ENCODE peak calls at places on chromosomes 3 and 15, in five cellular contexts. B is osteocyte, H is IMR-90, F is nephron progenitor cell, Q is HFFc6. G is an unnamed sample.

GRCh38 chr3:181510500-181510899 is 201.2 kb upstream of the SOX2 start:
- DNase-seq in B (no peak), H (no peak), F (no peak), Q (no peak), G (no peak)

GRCh38 chr3:157248590-157249425 is 88.9 kb upstream of the CCNL1 start:
- DNase-seq in B (no peak), H (peak; percentile 94), F (no peak), Q (peak; percentile 88), G (no peak)

GRCh38 chr15:65105038-65105437 is 10.0 kb downstream of the UBAP1L start:
- DNase-seq in B (no peak), H (no peak), F (no peak), Q (no peak), G (no peak)

GRCh38 chr3:81451611-81452010 is 309.8 kb downstream of the GBE1 start:
- DNase-seq in B (no peak), H (no peak), F (no peak), Q (peak; percentile 68), G (no peak)

GRCh38 chr15:91426412-91426811 is 326.4 kb downstream of the SV2B start:
- DNase-seq in B (no peak), H (no peak), F (no peak), Q (no peak), G (peak; percentile 17)

GRCh38 chr3:126918223-126918622 is 64.7 kb upstream of the PLXNA1 start:
- DNase-seq in B (no peak), H (no peak), F (no peak), Q (no peak), G (no peak)

GRCh38 chr3:12987602-12988001 is 85.6 kb downstream of the IQSEC1 start:
- DNase-seq in B (no peak), H (no peak), F (no peak), Q (no peak), G (no peak)

GRCh38 chr3:169841171-169841570 is 28.5 kb upstream of the LRRC34 start:
- DNase-seq in B (no peak), H (no peak), F (no peak), Q (no peak), G (no peak)

GRCh38 chr15:29465196-29465595 is 195.6 kb upstream of the NSMCE3 start:
- DNase-seq in B (no peak), H (no peak), F (no peak), Q (no peak), G (no peak)

GRCh38 chr3:27724459-27725197 is 2.5 kb upstream of the EOMES start:
- DNase-seq in B (peak; percentile 67), H (no peak), F (no peak), Q (no peak), G (peak; percentile 7)

GRCh38 chr3:113097821-113098516 is 107.2 kb downstream of the GTPBP8 start:
- DNase-seq in B (no peak), H (peak; percentile 88), F (no peak), Q (peak; percentile 84), G (no peak)

GRCh38 chr15:76189106-76189505 is 122.2 kb downstream of the ETFA start:
- DNase-seq in B (no peak), H (no peak), F (no peak), Q (no peak), G (no peak)

DNA sequence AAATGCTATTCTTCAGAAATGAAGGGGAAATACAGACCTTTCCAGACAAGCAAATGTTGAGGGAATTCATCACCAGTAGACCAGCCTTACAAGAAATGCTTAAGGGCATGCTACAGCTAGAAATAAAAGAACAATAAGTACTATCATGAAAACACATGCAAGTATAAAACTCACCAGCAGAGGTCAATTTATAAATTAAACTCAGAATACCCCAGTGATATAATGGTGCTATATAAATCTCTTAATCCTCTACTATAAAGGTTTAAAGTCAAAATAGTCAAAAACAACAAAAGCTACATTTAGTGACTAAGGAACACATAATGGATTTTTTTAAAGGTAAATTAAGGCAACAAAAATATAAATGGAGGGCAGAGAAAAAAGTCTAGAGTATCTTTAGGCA is 142.5 kb downstream of the CPNE4 start:
- DNase-seq in B (no peak), H (no peak), F (no peak), Q (no peak), G (no peak)
- TF ChIP-seq CTCF in B (no peak), H (no peak), F (no peak), Q (peak; percentile 61), G (no peak)

DNA sequence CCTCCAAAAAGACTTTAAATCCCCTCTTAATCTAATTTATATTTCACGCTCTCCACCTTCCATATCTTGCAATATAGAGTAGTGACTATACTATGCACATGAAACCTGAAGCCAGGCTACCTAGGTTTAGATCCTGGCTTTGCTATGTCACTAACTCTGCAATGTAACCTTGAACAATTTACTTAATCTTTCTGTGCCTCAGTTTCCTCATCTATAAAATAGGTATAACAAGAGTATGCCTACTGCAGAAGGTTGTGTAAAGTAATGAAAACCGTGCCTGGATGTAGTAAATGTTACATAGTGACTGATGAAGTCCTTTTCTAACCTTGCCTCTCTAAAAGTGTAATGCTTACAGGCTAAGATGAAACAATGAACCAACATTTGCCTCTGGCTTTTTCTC is 18.5 kb downstream of the HERC1 start:
- DNase-seq in B (no peak), H (no peak), F (no peak), Q (no peak), G (no peak)
- TF ChIP-seq CTCF in B (no peak), H (no peak), F (no peak), Q (no peak), G (no peak)

GRCh38 chr3:171417137-171417536 is 43.1 kb downstream of the TNIK start:
- DNase-seq in B (no peak), H (peak; percentile 16), F (no peak), Q (no peak), G (no peak)

GRCh38 chr3:171415070-171415469 is 45.1 kb downstream of the TNIK start:
- DNase-seq in B (no peak), H (peak; percentile 59), F (no peak), Q (peak; percentile 59), G (no peak)

GRCh38 chr3:171417813-171418212 is 42.4 kb downstream of the TNIK start:
- DNase-seq in B (no peak), H (peak; percentile 93), F (no peak), Q (peak; percentile 61), G (no peak)

GRCh38 chr3:171416061-171416460 is 44.1 kb downstream of the TNIK start:
- DNase-seq in B (no peak), H (peak; percentile 33), F (no peak), Q (no peak), G (no peak)

DNA sequence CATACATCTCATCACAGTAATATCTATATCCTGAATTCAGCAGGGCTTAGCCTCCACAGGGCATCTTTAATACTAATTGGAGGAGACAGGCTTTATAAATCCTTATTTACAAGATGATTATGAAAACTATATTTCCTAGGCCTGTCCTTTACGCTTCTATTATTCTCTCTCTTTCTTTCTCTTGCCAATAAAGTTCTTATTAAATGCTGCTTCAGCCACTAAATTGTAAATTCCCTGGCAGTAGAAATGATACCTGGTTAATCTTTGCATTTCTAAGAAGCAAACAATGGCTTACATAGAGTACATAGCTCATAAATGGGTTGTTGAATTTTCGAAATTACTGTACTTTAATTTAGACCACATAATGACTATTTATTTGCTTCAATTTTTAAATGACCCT is 43.5 kb downstream of the TNIK start:
- DNase-seq in B (no peak), H (no peak), F (no peak), Q (no peak), G (no peak)
- TF ChIP-seq CTCF in B (no peak), H (no peak), F (no peak), Q (no peak), G (no peak)

GRCh38 chr15:48811325-48811938 is 563 bp upstream of the CEP152 start:
- DNase-seq in B (no peak), H (no peak), F (no peak), Q (no peak), G (peak; percentile 12)
- TF ChIP-seq CTCF in B (no peak), H (no peak), F (no peak), Q (peak; percentile 27), G (no peak)

GRCh38 chr15:78873796-78874761 is 1.4 kb downstream of the MORF4L1 start:
- DNase-seq in B (no peak), H (peak; percentile 22), F (no peak), Q (no peak), G (peak; percentile 62)
- TF ChIP-seq CTCF in B (no peak), H (no peak), F (no peak), Q (peak; percentile 8), G (no peak)

DNA sequence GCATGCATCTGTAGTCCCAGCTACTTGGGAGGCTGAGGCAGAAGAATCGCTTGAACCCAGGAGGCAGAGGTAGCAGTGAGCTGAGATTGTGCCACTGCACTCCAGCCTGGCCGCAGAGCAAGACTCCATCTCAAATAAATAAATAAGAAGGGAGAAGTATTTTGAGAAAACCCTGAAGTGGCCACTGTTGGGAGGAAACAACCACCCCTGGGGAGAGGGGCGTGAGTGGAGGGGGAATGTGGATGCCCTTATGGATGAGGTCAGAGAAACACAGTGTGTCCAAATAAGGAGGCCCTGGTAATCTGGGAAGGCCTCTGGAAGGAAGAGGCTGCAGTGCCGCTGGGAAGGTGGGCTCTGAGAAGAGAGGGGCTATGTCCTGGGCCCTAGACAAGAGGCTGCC is 4.2 kb upstream of the CPLX3 start:
- DNase-seq in B (no peak), H (no peak), F (no peak), Q (no peak), G (no peak)
- TF ChIP-seq CTCF in B (no peak), H (no peak), F (no peak), Q (no peak), G (no peak)

GRCh38 chr3:165336786-165337185 is 140.6 kb upstream of the SLITRK3 start:
- DNase-seq in B (no peak), H (no peak), F (no peak), Q (no peak), G (no peak)

GRCh38 chr3:165343185-165343584 is 147.0 kb upstream of the SLITRK3 start:
- DNase-seq in B (no peak), H (no peak), F (no peak), Q (no peak), G (no peak)

GRCh38 chr3:165339753-165340152 is 143.6 kb upstream of the SLITRK3 start:
- DNase-seq in B (no peak), H (peak; percentile 4), F (no peak), Q (no peak), G (no peak)
- TF ChIP-seq CTCF in B (peak; percentile 26), H (no peak), F (no peak), Q (no peak), G (no peak)

GRCh38 chr15:39198044-39198625 is 382.7 kb upstream of the THBS1 start:
- DNase-seq in B (no peak), H (no peak), F (no peak), Q (no peak), G (no peak)
- TF ChIP-seq CTCF in B (no peak), H (no peak), F (no peak), Q (no peak), G (no peak)

GRCh38 chr3:123071146-123071545 is 4.3 kb downstream of the PDIA5 start:
- DNase-seq in B (no peak), H (peak; percentile 51), F (no peak), Q (no peak), G (no peak)
- TF ChIP-seq CTCF in B (no peak), H (peak; percentile 11), F (no peak), Q (peak; percentile 39), G (no peak)

G was measured in activated CD8-positive, alpha-beta T cell treated with anti-CD3 and anti-CD28 coated beads for 36 hours.